ENCODE peak calls at places on chromosomes 7 and 10, in seven cellular contexts. K is body of pancreas, O is AG10803, M is gastrocnemius medialis, F is fibroblast of villous mesenchyme, A is fibroblast of mammary gland, N is left lung. Q is an unnamed sample.

GRCh38 chr7:82729172-82730030 is 285.8 kb upstream of the CACNA2D1 start:
- DNase-seq in O (peak), F (peak), A (peak), N (no peak), K (peak), M (no peak), Q (no peak)

GRCh38 chr10:61793760-61794713 is 107.5 kb upstream of the ARID5B start:
- DNase-seq in M (no peak), N (no peak), A (peak), K (no peak), F (peak), O (peak), Q (no peak)

GRCh38 chr7:68892211-68892610 is 706.1 kb upstream of the AUTS2 start:
- DNase-seq in N (no peak), O (peak), M (no peak), K (no peak), F (no peak), A (peak), Q (no peak)

GRCh38 chr7:7521259-7521658 is 14.4 kb downstream of the COL28A1 start:
- DNase-seq in F (no peak), K (no peak), N (no peak), O (no peak), M (no peak), A (no peak), Q (no peak)

GRCh38 chr10:69644658-69645295 is 14.7 kb downstream of the FAM241B start:
- DNase-seq in K (peak), N (no peak), M (peak), F (peak), O (peak), A (peak), Q (peak)

GRCh38 chr10:4006051-4006450 is 221.0 kb upstream of the KLF6 start:
- DNase-seq in K (peak), A (no peak), N (no peak), O (no peak), M (peak), F (no peak), Q (no peak)

GRCh38 chr10:132064771-132065437 is 842 bp upstream of the JAKMIP3 start:
- DNase-seq in O (no peak), A (no peak), M (no peak), K (no peak), F (no peak), N (peak), Q (no peak)

GRCh38 chr7:128849156-128849515 is 13.5 kb upstream of the ATP6V1F start:
- DNase-seq in A (no peak), O (no peak), N (no peak), M (no peak), K (no peak), F (no peak), Q (no peak)

GRCh38 chr10:131448883-131449282 is 137.4 kb upstream of the TCERG1L start:
- DNase-seq in O (no peak), N (peak), K (no peak), F (no peak), A (no peak), M (no peak), Q (no peak)

GRCh38 chr10:43201545-43202131 is 63.4 kb downstream of the CSGALNACT2 start:
- DNase-seq in K (peak), M (peak), A (no peak), F (no peak), N (no peak), O (no peak), Q (no peak)

GRCh38 chr10:33341638-33342037 is 7.2 kb upstream of the NRP1 start:
- DNase-seq in F (no peak), K (no peak), M (no peak), A (peak), N (no peak), O (no peak), Q (no peak)

GRCh38 chr10:69515699-69516547 is 57.3 kb downstream of the NEUROG3 start:
- DNase-seq in A (peak), N (peak), K (peak), M (no peak), O (peak), F (peak), Q (peak)

GRCh38 chr10:96974348-96974747 is 142.2 kb downstream of the LCOR start:
- DNase-seq in N (no peak), K (no peak), O (peak), M (no peak), A (peak), F (no peak), Q (no peak)

GRCh38 chr10:4043897-4044296 is 258.9 kb upstream of the KLF6 start:
- DNase-seq in M (no peak), K (no peak), O (no peak), A (no peak), F (no peak), N (no peak), Q (no peak)

GRCh38 chr10:110010076-110011069 is 2.6 kb downstream of the ADD3 start:
- DNase-seq in F (no peak), A (no peak), K (no peak), M (no peak), N (no peak), O (no peak), Q (no peak)

GRCh38 chr10:66836057-66836456 is 89.8 kb upstream of the LRRTM3 start:
- DNase-seq in F (peak), M (no peak), A (no peak), K (peak), N (no peak), O (peak), Q (no peak)

GRCh38 chr10:74255214-74255613 is 104.2 kb downstream of the ADK start:
- DNase-seq in O (no peak), K (no peak), M (no peak), N (no peak), F (no peak), A (no peak), Q (no peak)

GRCh38 chr10:131841669-131842139 is 59.1 kb upstream of the PPP2R2D start:
- DNase-seq in O (no peak), N (peak), A (no peak), F (no peak), K (no peak), M (no peak), Q (no peak)

GRCh38 chr10:9214618-9215017 is 1160.1 kb downstream of the GATA3 start:
- DNase-seq in N (no peak), F (no peak), O (no peak), M (no peak), A (no peak), K (no peak), Q (no peak)

GRCh38 chr7:13915891-13916290 is 73.6 kb downstream of the ETV1 start:
- DNase-seq in M (no peak), O (no peak), N (no peak), F (no peak), K (no peak), A (no peak), Q (no peak)

GRCh38 chr7:22052221-22052639 is 106.5 kb upstream of the CDCA7L start:
- DNase-seq in F (no peak), M (no peak), K (no peak), O (no peak), N (no peak), A (peak), Q (no peak)

GRCh38 chr10:75247797-75248196 is 12.0 kb upstream of the COMTD1 start:
- DNase-seq in O (no peak), N (no peak), M (no peak), A (no peak), F (no peak), K (no peak), Q (no peak)

GRCh38 chr10:49609283-49610014 is 661 bp upstream of the SLC18A3 start:
- DNase-seq in A (no peak), O (no peak), F (no peak), M (no peak), N (no peak), K (no peak), Q (no peak)

GRCh38 chr10:49610015-49610734 is at the start of gene SLC18A3:
- DNase-seq in K (no peak), A (no peak), M (no peak), F (no peak), O (no peak), N (no peak), Q (no peak)

GRCh38 chr10:49608166-49608758 is 1.8 kb upstream of the SLC18A3 start:
- DNase-seq in O (no peak), M (no peak), K (no peak), N (no peak), F (no peak), A (no peak), Q (no peak)

GRCh38 chr10:49606981-49607535 is 3.1 kb upstream of the SLC18A3 start:
- DNase-seq in A (peak), K (peak), O (peak), N (peak), M (no peak), F (peak), Q (peak)

DNA sequence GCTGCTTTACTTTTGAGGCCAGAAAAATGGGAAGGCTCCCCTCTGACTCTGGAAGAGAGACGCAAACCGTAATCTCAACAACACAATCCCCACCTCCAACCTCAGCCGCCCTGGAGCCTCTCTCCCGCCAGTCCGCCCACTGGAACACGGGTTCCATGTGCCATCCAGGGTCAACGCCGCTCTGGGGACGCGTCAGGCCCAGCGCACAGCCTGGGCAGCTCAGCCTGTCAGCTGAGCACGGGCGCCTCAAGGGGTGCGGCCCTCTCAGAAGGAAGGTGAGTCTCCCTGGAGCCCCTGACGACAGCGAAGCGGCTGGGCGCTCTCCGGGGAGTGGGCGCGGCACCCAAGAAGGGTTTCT is 1.2 kb upstream of the SLC18A3 start:
- DNase-seq in A (no peak), O (no peak), K (no peak), M (no peak), N (no peak), F (no peak), Q (peak)
- H3K4me3 ChIP-seq in A (no peak), O (no peak), K (no peak), M (no peak), N (no peak), F (no peak), Q (no peak)

GRCh38 chr10:81479316-81479715 is 395.7 kb upstream of the NRG3 start:
- DNase-seq in A (no peak), O (no peak), N (no peak), K (no peak), F (no peak), M (no peak), Q (no peak)
- TF ChIP-seq CTCF in A (no peak), O (no peak), N (no peak), K (no peak), F (no peak), M (no peak), Q (no peak)

GRCh38 chr7:2686101-2686500 is 1.9 kb upstream of the AMZ1 start:
- DNase-seq in N (no peak), K (no peak), A (no peak), M (no peak), O (no peak), F (no peak), Q (no peak)

GRCh38 chr7:2687338-2687869 is 598 bp upstream of the AMZ1 start:
- DNase-seq in F (peak), A (peak), K (no peak), O (peak), M (no peak), N (no peak), Q (no peak)

GRCh38 chr7:2688409-2689342 is 674 bp downstream of the AMZ1 start:
- DNase-seq in O (peak), F (no peak), N (no peak), M (no peak), A (no peak), K (no peak), Q (no peak)

GRCh38 chr7:2689343-2689847 is 1.4 kb downstream of the AMZ1 start:
- DNase-seq in A (no peak), K (no peak), N (no peak), O (no peak), M (no peak), F (no peak), Q (no peak)

DNA sequence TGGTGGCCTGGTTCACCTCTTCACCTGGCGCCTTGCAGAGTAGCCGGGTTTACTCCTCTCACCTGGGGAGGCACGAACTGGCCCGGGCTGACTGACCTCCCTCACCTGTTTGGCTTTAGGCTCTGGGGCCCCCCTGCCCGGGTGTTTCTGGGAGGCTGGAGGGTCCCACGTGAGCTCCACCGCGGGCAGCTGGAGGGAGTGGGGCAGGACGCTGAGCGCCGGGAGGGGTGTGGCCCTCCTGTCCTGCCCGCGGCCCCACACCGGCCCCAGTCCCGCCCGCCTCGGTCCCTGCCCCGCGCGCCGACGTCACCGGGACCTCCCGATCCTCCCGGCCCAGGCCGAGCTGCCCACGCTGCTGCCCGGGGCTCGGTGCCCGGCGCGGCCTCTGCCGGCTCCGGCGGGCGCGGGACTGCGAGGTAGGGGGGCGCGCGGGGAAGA is at the start of gene AMZ1:
- DNase-seq in N (no peak), O (no peak), M (no peak), K (no peak), F (no peak), A (no peak), Q (no peak)
- H3K4me3 ChIP-seq in N (no peak), O (peak), M (peak), K (no peak), F (peak), A (no peak), Q (no peak)

GRCh38 chr10:101216631-101217425 is 12.4 kb downstream of the LBX1 start:
- DNase-seq in O (no peak), K (no peak), N (no peak), A (no peak), F (no peak), M (no peak), Q (no peak)

GRCh38 chr10:101219137-101219945 is 9.9 kb downstream of the LBX1 start:
- DNase-seq in A (no peak), O (no peak), K (no peak), N (no peak), F (no peak), M (no peak), Q (no peak)

GRCh38 chr10:101216207-101216607 is 13.1 kb downstream of the LBX1 start:
- DNase-seq in K (no peak), A (no peak), M (no peak), N (no peak), F (no peak), O (no peak), Q (no peak)

GRCh38 chr10:101218423-101219136 is 10.7 kb downstream of the LBX1 start:
- DNase-seq in K (no peak), M (no peak), O (no peak), A (no peak), N (peak), F (no peak), Q (no peak)

GRCh38 chr10:101217450-101218281 is 11.6 kb downstream of the LBX1 start:
- DNase-seq in K (peak), N (peak), F (peak), A (peak), O (peak), M (no peak), Q (no peak)
- TF ChIP-seq CTCF in K (peak), N (no peak), F (peak), A (no peak), O (peak), M (no peak), Q (peak)

Q was measured in right lobe of liver.